ENCODE peak calls at places on chromosomes 5 and 9, in eight cellular contexts. Z is choroid plexus epithelial cell, E is M059J, G is COR-L47, B is GM20000, H is HEK293T, L is iPS-NIHi11, X is AG09319. I is an unnamed sample.

GRCh38 chr9:125748511-125749099 is 1.4 kb downstream of the PBX3 start:
- DNase-seq in Z (peak), E (peak), G (no peak), B (peak), H (no peak), L (peak), X (no peak), I (no peak)

GRCh38 chr5:125323613-125324012 is 577.2 kb upstream of the ZNF608 start:
- DNase-seq in Z (no peak), E (no peak), G (no peak), B (no peak), H (no peak), L (no peak), X (no peak), I (no peak)

GRCh38 chr5:122078116-122078865 is at the start of gene LOX:
- DNase-seq in Z (peak), E (peak), G (peak), B (peak), H (peak), L (peak), X (peak), I (no peak)

GRCh38 chr5:5077236-5077635 is 62.9 kb upstream of the ADAMTS16 start:
- DNase-seq in Z (no peak), E (no peak), G (no peak), B (no peak), H (no peak), L (no peak), X (no peak), I (no peak)

GRCh38 chr5:160150381-160150780 is 31.1 kb upstream of the PWWP2A start:
- DNase-seq in Z (no peak), E (no peak), G (no peak), B (no peak), H (no peak), L (no peak), X (no peak), I (no peak)

GRCh38 chr9:121133104-121133816 is 58.5 kb downstream of the CNTRL start:
- DNase-seq in Z (no peak), E (no peak), G (peak), B (no peak), H (no peak), L (peak), X (no peak), I (peak)

GRCh38 chr9:69118656-69119055 is 55.4 kb upstream of the TJP2 start:
- DNase-seq in Z (no peak), E (no peak), G (no peak), B (no peak), H (no peak), L (no peak), X (no peak), I (no peak)

GRCh38 chr9:135310134-135310533 is 169.4 kb upstream of the PPP1R26 start:
- DNase-seq in Z (no peak), E (no peak), G (no peak), B (no peak), H (no peak), L (no peak), X (no peak), I (no peak)

GRCh38 chr9:111957856-111958631 is 61.4 kb downstream of the UGCG start:
- DNase-seq in Z (peak), E (peak), G (no peak), B (no peak), H (no peak), L (peak), X (peak), I (peak)

GRCh38 chr9:101443358-101443757 is 7.8 kb upstream of the ALDOB start:
- DNase-seq in Z (no peak), E (no peak), G (peak), B (no peak), H (no peak), L (no peak), X (no peak), I (no peak)

GRCh38 chr5:169222934-169223594 is 77.9 kb downstream of the SLIT3 start:
- DNase-seq in Z (no peak), E (no peak), G (no peak), B (no peak), H (no peak), L (no peak), X (no peak), I (no peak)

GRCh38 chr5:33685873-33686550 is 205.8 kb downstream of the ADAMTS12 start:
- DNase-seq in Z (no peak), E (no peak), G (no peak), B (no peak), H (no peak), L (peak), X (no peak), I (no peak)

GRCh38 chr5:83149671-83150070 is 72.3 kb downstream of the XRCC4 start:
- DNase-seq in Z (peak), E (peak), G (no peak), B (no peak), H (peak), L (no peak), X (no peak), I (no peak)

GRCh38 chr9:88534456-88535225 is at the start of gene NXNL2:
- DNase-seq in Z (peak), E (no peak), G (no peak), B (peak), H (peak), L (peak), X (peak), I (peak)

GRCh38 chr5:91032125-91032524 is 351.0 kb downstream of the ARRDC3 start:
- DNase-seq in Z (no peak), E (no peak), G (no peak), B (no peak), H (no peak), L (no peak), X (no peak), I (no peak)

GRCh38 chr5:169301386-169301930 is 519 bp upstream of the SLIT3 start:
- DNase-seq in Z (no peak), E (peak), G (no peak), B (no peak), H (no peak), L (peak), X (no peak), I (no peak)

GRCh38 chr9:127493592-127494303 is 42.4 kb downstream of the LRSAM1 start:
- DNase-seq in Z (no peak), E (no peak), G (no peak), B (no peak), H (no peak), L (no peak), X (no peak), I (no peak)

GRCh38 chr5:96259211-96259772 is 173.8 kb downstream of the PCSK1 start:
- DNase-seq in Z (peak), E (peak), G (no peak), B (no peak), H (no peak), L (no peak), X (no peak), I (no peak)

GRCh38 chr5:73668422-73669116 is 42.6 kb downstream of the ARHGEF28 start:
- DNase-seq in Z (no peak), E (no peak), G (no peak), B (no peak), H (no peak), L (no peak), X (no peak), I (no peak)

GRCh38 chr9:109806506-109807115 is 26.6 kb downstream of the PALM2AKAP2 start:
- DNase-seq in Z (peak), E (peak), G (no peak), B (no peak), H (no peak), L (no peak), X (no peak), I (no peak)

GRCh38 chr9:88258012-88258411 is 119.7 kb upstream of the SPATA31C2 start:
- DNase-seq in Z (peak), E (peak), G (no peak), B (no peak), H (no peak), L (peak), X (peak), I (no peak)

GRCh38 chr9:127803507-127804352 is 1.0 kb downstream of the FPGS start:
- DNase-seq in Z (no peak), E (peak), G (no peak), B (peak), H (no peak), L (no peak), X (no peak), I (no peak)

GRCh38 chr9:74942801-74943200 is 9.9 kb downstream of the C9orf40 start:
- DNase-seq in Z (peak), E (peak), G (no peak), B (no peak), H (no peak), L (no peak), X (no peak), I (no peak)

GRCh38 chr5:58455066-58455465 is 4.8 kb downstream of the PLK2 start:
- DNase-seq in Z (no peak), E (peak), G (no peak), B (no peak), H (no peak), L (no peak), X (no peak), I (no peak)

GRCh38 chr5:1916041-1917001 is 33.6 kb upstream of the IRX4 start:
- DNase-seq in Z (no peak), E (no peak), G (no peak), B (no peak), H (no peak), L (no peak), X (no peak), I (no peak)

GRCh38 chr9:114002986-114003740 is 74.9 kb downstream of the AMBP start:
- DNase-seq in Z (no peak), E (peak), G (no peak), B (no peak), H (no peak), L (no peak), X (no peak), I (no peak)

GRCh38 chr5:148623741-148624140 is 30.6 kb downstream of the HTR4 start:
- DNase-seq in Z (peak), E (peak), G (no peak), B (no peak), H (no peak), L (no peak), X (no peak), I (no peak)

GRCh38 chr5:132526290-132526973 is 16.9 kb downstream of the IL5 start:
- DNase-seq in Z (peak), E (peak), G (peak), B (peak), H (peak), L (peak), X (no peak), I (peak)

GRCh38 chr9:96021616-96022444 is 146.3 kb downstream of the ERCC6L2 start:
- DNase-seq in Z (no peak), E (peak), G (no peak), B (peak), H (no peak), L (peak), X (no peak), I (no peak)

GRCh38 chr9:120291050-120291449 is 288.9 kb downstream of the CDK5RAP2 start:
- DNase-seq in Z (no peak), E (no peak), G (no peak), B (no peak), H (no peak), L (no peak), X (no peak), I (no peak)

GRCh38 chr9:105027082-105027481 is 99.1 kb upstream of the ABCA1 start:
- DNase-seq in Z (no peak), E (no peak), G (no peak), B (no peak), H (no peak), L (no peak), X (no peak), I (no peak)

GRCh38 chr9:125815568-125815967 is 68.4 kb downstream of the PBX3 start:
- DNase-seq in Z (peak), E (peak), G (no peak), B (no peak), H (no peak), L (peak), X (no peak), I (no peak)

I was measured in CD4-positive, alpha-beta memory T cell.